ENCODE peak calls at places on chromosome 7, in nine cellular contexts. L is IMR-90, Z is ovary, P is sigmoid colon, W is stomach, R is K562, I is HepG2, T is suprapubic skin, J is upper lobe of left lung. X is an unnamed sample.

GRCh38 chr7:18305866-18306265 is 189.7 kb upstream of the HDAC9 start:
- DNase-seq in L (no peak), Z (no peak), J (no peak), W (no peak), R (no peak), T (no peak), I (no peak), P (no peak), X (no peak)

GRCh38 chr7:126083014-126083413 is 1153.4 kb upstream of the POT1 start:
- DNase-seq in P (no peak), W (no peak), I (no peak), T (no peak), R (no peak), L (no peak), J (no peak), Z (no peak), X (no peak)

GRCh38 chr7:102433319-102434038 is at the start of gene ORAI2:
- DNase-seq in T (no peak), W (peak; percentile 82), Z (peak; percentile 91), P (peak; percentile 89), L (peak; percentile 59), R (peak; percentile 99), I (no peak), J (peak; percentile 91), X (peak; percentile 74)

GRCh38 chr7:70460066-70460465 is 671.9 kb upstream of the GALNT17 start:
- DNase-seq in W (no peak), J (no peak), R (no peak), L (no peak), I (no peak), P (no peak), Z (no peak), T (no peak), X (no peak)

GRCh38 chr7:22452142-22452763 is 47.7 kb downstream of the STEAP1B start:
- DNase-seq in J (peak; percentile 41), R (peak; percentile 71), P (no peak), I (peak; percentile 47), W (peak; percentile 71), T (no peak), Z (peak; percentile 29), L (no peak), X (peak; percentile 43)

GRCh38 chr7:149825567-149826343 is 12.4 kb upstream of the ZNF862 start:
- DNase-seq in R (no peak), J (no peak), Z (no peak), P (no peak), T (no peak), I (no peak), W (no peak), L (no peak), X (no peak)

GRCh38 chr7:120464104-120464503 is 191.1 kb downstream of the KCND2 start:
- DNase-seq in J (no peak), W (no peak), I (no peak), Z (no peak), P (no peak), T (no peak), R (no peak), L (no peak), X (no peak)

GRCh38 chr7:87129332-87129731 is 22.9 kb upstream of the DMTF1 start:
- DNase-seq in R (no peak), Z (no peak), I (no peak), P (no peak), W (no peak), L (no peak), J (no peak), T (no peak), X (no peak)

DNA sequence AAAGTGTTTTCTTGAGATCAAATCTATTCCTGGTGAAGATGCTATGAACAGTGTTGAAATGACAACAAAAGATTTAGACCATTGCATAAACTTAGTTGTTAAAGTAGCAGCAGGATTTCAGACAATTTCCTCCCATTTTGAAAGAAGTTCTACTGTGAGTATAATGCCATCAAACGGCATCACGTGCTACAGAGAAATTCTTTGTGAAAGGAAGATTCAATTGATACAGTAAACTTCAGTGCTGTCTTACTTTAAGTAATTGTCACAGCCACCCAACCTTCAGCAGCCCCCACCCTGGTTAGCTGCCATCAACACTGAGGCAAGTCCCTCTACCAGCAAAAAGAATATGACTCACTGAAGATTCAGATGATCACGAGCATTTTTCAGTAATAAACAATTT is 115.2 kb downstream of the TES start:
- DNase-seq in R (no peak), J (no peak), T (no peak), Z (no peak), W (no peak), P (no peak), I (no peak), L (peak; percentile 46), X (no peak)
- TF ChIP-seq POLR2A in R (no peak), J (no peak), T (no peak), Z (no peak), W (no peak), P (no peak), I (no peak), L (no peak), X (no peak)

GRCh38 chr7:96899108-96899507 is 106.2 kb upstream of the DLX6 start:
- DNase-seq in R (no peak), J (no peak), L (no peak), I (no peak), Z (no peak), W (no peak), T (no peak), P (no peak), X (no peak)

GRCh38 chr7:96903906-96904305 is 101.4 kb upstream of the DLX6 start:
- DNase-seq in J (no peak), L (no peak), Z (no peak), W (no peak), P (no peak), I (no peak), R (no peak), T (no peak), X (no peak)

DNA sequence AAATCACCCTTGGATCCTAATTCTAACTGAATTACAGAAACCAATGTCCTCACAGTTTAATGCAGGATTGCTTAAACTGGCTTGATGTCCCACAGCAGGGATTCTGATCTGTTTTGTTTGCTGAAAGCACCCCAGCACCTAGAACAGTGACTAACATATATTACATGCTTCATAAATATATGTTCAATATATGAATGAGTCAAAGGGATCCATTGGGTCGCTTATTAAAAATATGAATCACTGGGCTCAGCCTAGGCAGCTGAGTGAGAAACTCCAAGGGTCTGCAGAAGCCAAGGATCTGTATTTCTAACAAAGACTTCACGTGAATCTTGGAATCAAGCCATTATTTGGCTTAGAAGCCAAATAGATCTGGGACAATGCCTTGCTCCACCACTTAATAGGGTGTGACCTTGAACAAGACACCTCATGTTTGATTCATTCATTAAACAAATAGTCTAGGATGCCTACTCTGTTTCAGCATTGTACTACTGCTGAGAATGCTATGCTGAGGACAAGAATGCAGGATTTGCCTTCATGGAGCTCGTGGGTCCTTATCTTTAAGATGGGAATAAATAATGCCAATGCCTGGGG is 103.4 kb upstream of the DLX6 start:
- DNase-seq in W (no peak), L (no peak), P (no peak), I (no peak), J (no peak), T (no peak), R (no peak), Z (no peak), X (no peak)
- H3K4me1 ChIP-seq in W (no peaks in the 10 kb centered on the region), L (no peaks in the 10 kb centered on the region), P (no peaks in the 10 kb centered on the region), I (no peaks in the 10 kb centered on the region), J (no peaks in the 10 kb centered on the region), T (peaks cover 4% of the 10 kb centered on the region), R (no peaks in the 10 kb centered on the region), Z (no peaks in the 10 kb centered on the region), X (no peaks in the 10 kb centered on the region)

GRCh38 chr7:223861-224260 is 31.5 kb downstream of the FAM20C start:
- DNase-seq in T (no peak), R (no peak), P (no peak), J (no peak), L (no peak), Z (no peak), I (no peak), W (no peak), X (no peak)

GRCh38 chr7:229184-229964 is 37.0 kb downstream of the FAM20C start:
- DNase-seq in T (no peak), R (no peak), P (peak; percentile 96), Z (peak; percentile 88), J (peak; percentile 33), I (no peak), W (peak; percentile 52), L (peak; percentile 97), X (no peak)

GRCh38 chr7:228610-229009 is 36.2 kb downstream of the FAM20C start:
- DNase-seq in Z (no peak), T (no peak), P (no peak), L (no peak), R (no peak), I (no peak), W (no peak), J (no peak), X (no peak)

GRCh38 chr7:227940-228339 is 35.6 kb downstream of the FAM20C start:
- DNase-seq in R (no peak), L (no peak), I (no peak), P (no peak), T (no peak), W (no peak), J (no peak), Z (no peak), X (no peak)

DNA sequence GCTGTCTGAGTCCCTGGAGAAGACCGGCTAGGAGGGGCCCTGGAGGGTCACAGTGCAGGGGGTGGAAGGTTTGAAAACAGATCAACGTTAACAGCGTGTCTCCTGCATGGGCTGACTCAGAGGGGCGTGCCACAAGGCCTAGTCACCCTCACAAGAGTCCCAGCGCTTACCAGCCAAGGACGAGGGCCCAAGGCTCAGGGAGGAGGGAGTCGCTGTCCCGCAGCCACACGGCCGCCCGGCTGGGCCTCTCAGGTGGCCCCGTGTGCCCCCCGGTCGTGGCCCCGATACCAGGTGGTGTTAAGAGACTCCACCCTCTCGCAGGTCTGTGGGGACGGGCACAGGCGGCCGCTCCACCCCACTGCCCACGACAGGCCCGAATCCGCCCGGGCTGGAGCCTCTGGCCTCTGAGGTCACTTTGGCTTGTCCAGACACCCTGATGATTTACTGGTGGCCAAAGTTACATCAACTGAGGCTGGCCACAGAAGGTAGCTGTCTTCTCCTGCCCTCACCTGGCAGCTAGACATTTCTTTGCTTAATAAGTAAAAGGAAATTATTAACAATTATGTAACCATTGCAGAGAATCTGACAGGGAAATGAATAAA is 34.0 kb downstream of the FAM20C start:
- DNase-seq in R (no peak), W (peak; percentile 48), P (no peak), J (no peak), T (no peak), I (no peak), Z (no peak), L (peak; percentile 72), X (no peak)
- H3K9me3 ChIP-seq in R (no peaks in the 10 kb centered on the region), W (no peaks in the 10 kb centered on the region), P (no peaks in the 10 kb centered on the region), J (no peaks in the 10 kb centered on the region), T (no peaks in the 10 kb centered on the region), I (no peaks in the 10 kb centered on the region), Z (no peaks in the 10 kb centered on the region), L (no peaks in the 10 kb centered on the region), X (no peaks in the 10 kb centered on the region)

GRCh38 chr7:44963526-44964290 is 15.1 kb downstream of the MYO1G start:
- DNase-seq in L (no peak), W (no peak), I (no peak), P (no peak), R (no peak), T (peak; percentile 70), J (no peak), Z (peak; percentile 13), X (no peak)

GRCh38 chr7:44961844-44962482 is 16.9 kb downstream of the MYO1G start:
- DNase-seq in L (no peak), R (no peak), J (no peak), P (no peak), T (no peak), W (no peak), I (no peak), Z (no peak), X (no peak)

GRCh38 chr7:44964384-44964830 is 14.4 kb downstream of the MYO1G start:
- DNase-seq in Z (peak; percentile 8), T (no peak), J (no peak), P (no peak), I (no peak), R (peak; percentile 48), W (no peak), L (peak; percentile 28), X (no peak)

GRCh38 chr7:44964831-44965440 is 13.9 kb downstream of the MYO1G start:
- DNase-seq in W (no peak), P (peak; percentile 58), Z (peak; percentile 10), J (no peak), L (no peak), R (no peak), T (peak; percentile 74), I (no peak), X (no peak)

DNA sequence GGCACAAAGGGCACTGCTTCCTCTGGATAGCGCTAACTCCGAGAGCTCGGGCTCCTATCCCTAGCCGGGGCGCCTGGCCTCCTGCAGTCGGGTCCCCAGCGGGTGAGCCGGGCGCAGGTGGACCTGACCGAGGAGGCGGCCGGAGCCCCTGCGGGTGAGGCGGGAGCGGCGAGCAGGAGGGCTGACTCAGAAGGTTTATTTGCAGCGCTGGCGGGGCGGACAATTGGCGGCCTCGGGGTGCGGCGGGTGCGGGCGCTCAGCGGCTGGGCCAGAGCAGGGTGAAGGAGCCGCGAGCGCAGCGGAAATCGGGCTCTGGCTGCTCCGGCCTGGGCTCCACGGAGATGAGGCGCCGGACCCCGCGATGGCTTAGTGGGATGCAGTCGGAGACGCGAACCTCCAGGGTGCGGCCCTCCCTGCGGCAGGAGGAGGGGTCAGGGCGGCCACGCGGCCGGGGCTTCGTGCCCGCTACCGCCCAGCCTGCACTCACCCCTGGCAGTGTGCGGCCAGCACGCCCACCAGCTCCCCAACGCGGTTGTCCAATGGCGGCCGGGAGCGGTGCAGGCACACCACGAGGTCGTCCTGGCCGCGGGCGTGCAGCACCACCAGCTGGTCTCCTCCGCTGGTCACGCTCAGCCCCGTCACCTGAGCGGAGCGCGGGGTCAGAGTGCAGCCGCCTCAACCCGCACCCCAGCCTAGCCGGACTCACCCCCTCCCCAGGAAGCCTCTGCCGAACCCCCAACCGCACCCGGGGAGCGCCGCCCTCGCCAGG is 16.1 kb downstream of the MYO1G start:
- DNase-seq in I (no peak), T (peak; percentile 79), J (no peak), L (no peak), W (peak; percentile 36), P (no peak), R (no peak), Z (peak; percentile 69), X (no peak)
- TF ChIP-seq POLR2A in I (no peak), T (no peak), J (no peak), L (no peak), W (no peak), P (no peak), R (no peak), Z (peak; percentile 5), X (no peak)